ENCODE peak calls at places on chromosome 1, in seven cellular contexts. L is ureter, T is NCI-H1694, W is NCI-H345, I is T-helper 2 cell, X is GM06990, A is non-pigmented ciliary epithelial cell. M is an unnamed sample.

GRCh38 chr1:213987876-213988638 is at the start of gene PROX1:
- DNase-seq in L (peak), T (peak), W (peak), I (peak), X (no peak), A (peak), M (peak)

GRCh38 chr1:912740-913301 is 10.9 kb upstream of the SAMD11 start:
- DNase-seq in L (no peak), T (no peak), W (no peak), I (no peak), X (peak), A (no peak), M (no peak)

GRCh38 chr1:28243685-28244439 is 7.9 kb downstream of the ATP5IF1 start:
- DNase-seq in L (no peak), T (no peak), W (no peak), I (no peak), X (no peak), A (no peak), M (no peak)

GRCh38 chr1:65744731-65745130 is 48.0 kb upstream of the PDE4B start:
- DNase-seq in L (no peak), T (no peak), W (no peak), I (no peak), X (no peak), A (no peak), M (no peak)

GRCh38 chr1:171611306-171611705 is 10.7 kb upstream of the MYOCOS start:
- DNase-seq in L (no peak), T (no peak), W (no peak), I (no peak), X (no peak), A (no peak), M (no peak)

GRCh38 chr1:48817505-48818114 is 40.9 kb upstream of the BEND5 start:
- DNase-seq in L (peak), T (no peak), W (peak), I (no peak), X (peak), A (peak), M (peak)

GRCh38 chr1:91015794-91016550 is 5.9 kb downstream of the ZNF644 start:
- DNase-seq in L (no peak), T (no peak), W (no peak), I (no peak), X (no peak), A (no peak), M (no peak)

GRCh38 chr1:211825990-211826389 is 4.6 kb downstream of the LPGAT1 start:
- DNase-seq in L (no peak), T (no peak), W (no peak), I (no peak), X (no peak), A (peak), M (no peak)

GRCh38 chr1:94694234-94694915 is 125.8 kb upstream of the SLC44A3 start:
- DNase-seq in L (no peak), T (no peak), W (no peak), I (no peak), X (no peak), A (no peak), M (no peak)

GRCh38 chr1:41758904-41759548 is 159.7 kb downstream of the HIVEP3 start:
- DNase-seq in L (no peak), T (no peak), W (no peak), I (no peak), X (no peak), A (no peak), M (no peak)